ENCODE peak calls at places on chromosomes 13 and 19, in eight cellular contexts. W is GM23248, D is cardiac muscle cell, U is PC-3, X is neuronal stem cell, G is mucosa of descending colon, O is ovary, M is esophagus squamous epithelium. Q is an unnamed sample.

GRCh38 chr13:75870397-75870801 is 234.3 kb downstream of the LMO7 start:
- DNase-seq in W (peak; percentile 45), D (peak; percentile 33), U (peak; percentile 56), X (peak; percentile 20), G (no peak), O (no peak), M (no peak), Q (no peak)

GRCh38 chr13:113205428-113205931 is 3.0 kb downstream of the PCID2 start:
- DNase-seq in W (peak; percentile 66), D (no peak), U (peak; percentile 16), X (no peak), G (no peak), O (no peak), M (no peak), Q (no peak)

GRCh38 chr13:113932060-113932459 is 41.8 kb downstream of the C13orf46 start:
- DNase-seq in W (no peak), D (no peak), U (no peak), X (no peak), G (no peak), O (no peak), M (no peak), Q (no peak)

GRCh38 chr19:1683869-1684572 is 31.6 kb upstream of the TCF3 start:
- DNase-seq in W (no peak), D (no peak), U (no peak), X (no peak), G (no peak), O (no peak), M (no peak), Q (no peak)

GRCh38 chr13:52665325-52665724 is 12.7 kb downstream of the SUGT1 start:
- DNase-seq in W (peak; percentile 60), D (peak; percentile 9), U (peak; percentile 39), X (no peak), G (no peak), O (no peak), M (no peak), Q (no peak)

GRCh38 chr19:45607071-45608029 is 5.3 kb upstream of the GPR4 start:
- DNase-seq in W (peak; percentile 81), D (peak; percentile 83), U (peak; percentile 76), X (peak; percentile 71), G (peak; percentile 84), O (peak; percentile 73), M (no peak), Q (peak; percentile 75)

GRCh38 chr19:44182145-44182544 is 17.2 kb downstream of the ZNF226 start:
- DNase-seq in W (no peak), D (no peak), U (no peak), X (no peak), G (no peak), O (no peak), M (no peak), Q (no peak)

GRCh38 chr19:58305932-58306323 is 751 bp downstream of the ERVK3-1 start:
- DNase-seq in W (peak; percentile 22), D (no peak), U (no peak), X (no peak), G (no peak), O (no peak), M (no peak), Q (peak; percentile 47)

GRCh38 chr19:4624733-4625362 is 14.5 kb upstream of the TNFAIP8L1 start:
- DNase-seq in W (no peak), D (peak; percentile 38), U (peak; percentile 49), X (no peak), G (no peak), O (no peak), M (no peak), Q (no peak)

GRCh38 chr19:50387176-50387867 is 3.2 kb downstream of the POLD1 start:
- DNase-seq in W (peak; percentile 72), D (no peak), U (no peak), X (no peak), G (no peak), O (no peak), M (no peak), Q (no peak)

GRCh38 chr13:27160657-27161174 is 10.9 kb downstream of the USP12 start:
- DNase-seq in W (no peak), D (no peak), U (no peak), X (no peak), G (no peak), O (no peak), M (no peak), Q (no peak)

GRCh38 chr13:27158335-27158734 is 13.3 kb downstream of the USP12 start:
- DNase-seq in W (no peak), D (no peak), U (no peak), X (no peak), G (no peak), O (no peak), M (no peak), Q (no peak)

GRCh38 chr13:27161423-27161822 is 10.2 kb downstream of the USP12 start:
- DNase-seq in W (no peak), D (no peak), U (no peak), X (no peak), G (no peak), O (no peak), M (no peak), Q (no peak)

GRCh38 chr13:27159806-27160563 is 11.6 kb downstream of the USP12 start:
- DNase-seq in W (no peak), D (no peak), U (no peak), X (no peak), G (no peak), O (no peak), M (no peak), Q (no peak)

GRCh38 chr13:27161980-27162379 is 9.6 kb downstream of the USP12 start:
- DNase-seq in W (peak; percentile 36), D (no peak), U (no peak), X (no peak), G (no peak), O (no peak), M (no peak), Q (no peak)
- H3K4me1 ChIP-seq in W (peaks cover 2% of the 10 kb centered on the region), D (no peaks in the 10 kb centered on the region), U (no peaks in the 10 kb centered on the region), X (no peaks in the 10 kb centered on the region), G (peaks cover 3% of the 10 kb centered on the region), O (peaks cover 4% of the 10 kb centered on the region), M (peaks cover 8% of the 10 kb centered on the region), Q (no peaks in the 10 kb centered on the region)

DNA sequence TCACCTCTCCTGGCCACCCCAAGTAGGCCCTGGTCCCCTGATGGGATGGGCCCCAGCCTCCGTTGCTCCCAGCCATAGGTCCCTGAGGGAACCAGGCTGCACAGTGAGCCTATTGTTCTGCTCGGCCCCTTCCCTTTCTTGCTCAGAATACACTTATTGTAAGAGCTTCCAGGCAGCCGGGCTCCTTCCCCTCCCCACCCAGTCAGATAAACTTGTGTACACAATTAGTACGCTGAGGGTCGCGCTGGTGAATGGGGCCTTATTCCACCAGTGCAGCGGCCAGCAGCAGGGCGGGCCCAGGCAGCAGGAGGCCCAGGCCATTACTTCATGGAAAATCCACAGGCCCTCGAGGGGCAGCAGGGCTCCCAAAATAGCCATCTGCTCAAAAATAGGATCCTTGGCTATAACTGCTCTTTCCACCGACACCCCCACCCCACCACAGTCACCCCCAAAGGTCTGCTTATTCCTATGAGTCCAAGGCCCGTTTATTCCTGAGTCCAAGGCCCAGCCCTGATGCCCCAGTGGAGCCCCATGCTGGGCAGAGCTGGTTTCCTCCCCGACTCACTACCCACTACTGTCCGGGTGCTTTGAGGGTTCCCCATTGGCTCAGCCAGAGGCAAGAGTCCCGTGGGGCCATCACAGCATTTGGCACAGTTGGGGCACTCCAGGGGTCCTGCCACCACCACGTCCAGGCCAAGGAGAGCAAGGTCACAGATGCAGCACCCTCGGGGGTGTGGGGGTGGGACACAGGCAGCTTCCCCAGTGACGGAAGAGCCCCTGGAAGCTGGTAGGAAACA is 22.1 kb downstream of the CAPN12 start:
- DNase-seq in W (no peak), D (peak; percentile 88), U (no peak), X (peak; percentile 46), G (no peak), O (peak; percentile 23), M (no peak), Q (no peak)
- H3K4me1 ChIP-seq in W (no peaks in the 10 kb centered on the region), D (peaks cover 15% of the 10 kb centered on the region), U (no peaks in the 10 kb centered on the region), X (peaks cover 24% of the 10 kb centered on the region), G (no peaks in the 10 kb centered on the region), O (peaks cover 5% of the 10 kb centered on the region), M (peaks cover 19% of the 10 kb centered on the region), Q (no peaks in the 10 kb centered on the region)

DNA sequence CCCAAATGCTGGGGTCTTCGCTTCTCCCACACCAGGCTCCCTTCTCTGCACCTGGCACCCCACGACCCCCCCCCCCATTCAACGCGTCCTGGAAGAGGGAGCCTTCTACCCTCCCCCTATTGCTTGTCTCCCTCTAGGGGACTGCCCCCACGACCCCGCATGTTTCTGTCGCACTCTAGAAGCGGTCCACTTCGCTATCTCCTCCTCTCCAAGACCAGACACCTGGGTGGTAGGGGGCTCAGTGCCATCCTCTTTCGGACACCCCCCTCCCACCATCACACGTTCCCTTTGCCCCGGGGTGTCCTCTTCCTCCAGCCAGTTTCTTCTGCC is 1.5 kb downstream of the TGFB1 start:
- DNase-seq in W (no peak), D (no peak), U (no peak), X (no peak), G (no peak), O (no peak), M (no peak), Q (no peak)
- H3K4me1 ChIP-seq in W (peaks cover 8% of the 10 kb centered on the region), D (no peaks in the 10 kb centered on the region), U (peaks cover 4% of the 10 kb centered on the region), X (peaks cover 23% of the 10 kb centered on the region), G (peaks cover 20% of the 10 kb centered on the region), O (peaks cover 12% of the 10 kb centered on the region), M (peaks cover 17% of the 10 kb centered on the region), Q (no peaks in the 10 kb centered on the region)

GRCh38 chr13:98533912-98534311 is 43.0 kb downstream of the STK24 start:
- DNase-seq in W (no peak), D (no peak), U (no peak), X (no peak), G (no peak), O (no peak), M (no peak), Q (no peak)

GRCh38 chr13:98537306-98537705 is 39.6 kb downstream of the STK24 start:
- DNase-seq in W (no peak), D (no peak), U (no peak), X (no peak), G (no peak), O (no peak), M (no peak), Q (no peak)

GRCh38 chr13:98534821-98535220 is 42.1 kb downstream of the STK24 start:
- DNase-seq in W (no peak), D (no peak), U (no peak), X (no peak), G (no peak), O (no peak), M (no peak), Q (no peak)

GRCh38 chr13:98536729-98537128 is 40.2 kb downstream of the STK24 start:
- DNase-seq in W (no peak), D (no peak), U (no peak), X (no peak), G (no peak), O (no peak), M (no peak), Q (no peak)

DNA sequence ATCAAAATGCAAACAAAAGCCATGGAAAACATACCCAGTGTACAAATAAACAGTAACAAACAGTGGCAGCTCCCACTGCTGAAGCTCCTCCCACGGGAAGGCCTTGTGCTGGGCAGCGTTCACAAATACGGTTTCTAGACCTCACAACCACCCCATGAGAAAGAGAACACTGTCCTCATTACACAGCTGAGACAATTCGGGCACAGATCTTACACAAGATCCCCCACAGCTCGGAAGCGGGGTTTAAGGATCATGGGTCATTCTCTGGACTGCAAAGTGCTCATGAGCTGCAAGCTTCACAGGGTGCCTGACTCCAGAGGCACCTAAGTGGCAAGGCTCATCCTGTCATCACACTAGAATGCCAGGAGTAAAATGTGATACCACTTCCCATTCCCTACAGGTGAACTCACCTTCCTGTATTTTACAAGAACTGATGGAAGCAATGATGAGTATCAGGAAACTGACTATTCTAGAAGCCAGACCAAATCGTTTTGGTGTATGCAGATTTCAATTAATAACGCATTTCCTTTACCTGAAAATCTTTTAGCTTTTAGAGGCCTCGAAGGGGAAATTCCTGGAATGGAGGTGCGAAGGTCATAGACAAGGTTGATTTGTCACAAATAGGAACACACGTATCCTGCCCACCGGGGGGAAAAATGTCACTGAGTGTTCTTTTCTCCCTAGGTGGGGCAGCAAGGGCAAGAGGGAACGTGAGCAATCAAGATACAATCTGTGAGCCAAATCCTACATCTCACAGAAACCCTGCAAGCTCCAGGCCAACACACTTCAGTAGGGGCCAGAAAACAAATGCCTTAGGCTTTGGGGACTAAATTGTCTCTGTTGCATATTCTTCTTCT is 41.2 kb downstream of the STK24 start:
- DNase-seq in W (peak; percentile 52), D (no peak), U (peak; percentile 76), X (no peak), G (no peak), O (no peak), M (no peak), Q (no peak)
- H3K4me1 ChIP-seq in W (peaks cover 27% of the 10 kb centered on the region), D (peaks cover 16% of the 10 kb centered on the region), U (peaks cover 29% of the 10 kb centered on the region), X (peaks cover 12% of the 10 kb centered on the region), G (peaks cover 40% of the 10 kb centered on the region), O (peaks cover 17% of the 10 kb centered on the region), M (peaks cover 44% of the 10 kb centered on the region), Q (peaks cover 14% of the 10 kb centered on the region)